ENCODE peak calls at places on chromosomes 2 and 18, in four cellular contexts. O, P, I and S are unnamed samples.

GRCh38 chr2:28338754-28339325 is 53.8 kb upstream of the FOSL2 start:
- DNase-seq in I (no peak), P (no peak), O (no peak), S (no peak)

GRCh38 chr2:226875438-226876225 is 39.8 kb downstream of the RHBDD1 start:
- DNase-seq in I (no peak), O (no peak), P (no peak), S (no peak)

GRCh38 chr18:8367217-8367988 is 241.8 kb upstream of the RAB12 start:
- DNase-seq in O (no peak), I (no peak), P (peak; percentile 83), S (peak; percentile 59)

GRCh38 chr2:240440704-240441320 is 5.3 kb downstream of the GPC1 start:
- DNase-seq in O (no peak), P (peak; percentile 42), I (no peak), S (no peak)

GRCh38 chr2:195626507-195626906 is 30.5 kb upstream of the SLC39A10 start:
- DNase-seq in I (no peak), O (no peak), P (no peak), S (no peak)

GRCh38 chr18:61820842-61821241 is 72.0 kb downstream of the RNF152 start:
- DNase-seq in O (no peak), I (no peak), P (no peak), S (no peak)

GRCh38 chr2:178949584-178949983 is 100.4 kb downstream of the CCDC141 start:
- DNase-seq in O (no peak), P (no peak), I (no peak), S (no peak)

GRCh38 chr2:25587361-25587760 is 86.0 kb downstream of the DTNB start:
- DNase-seq in O (no peak), P (no peak), I (no peak), S (no peak)

GRCh38 chr2:135504811-135505210 is 26.2 kb downstream of the ZRANB3 start:
- DNase-seq in P (no peak), O (no peak), I (no peak), S (no peak)

GRCh38 chr2:86274918-86275275 is 62.5 kb downstream of the REEP1 start:
- DNase-seq in I (peak; percentile 60), P (no peak), O (no peak), S (no peak)

GRCh38 chr2:175154670-175155082 is 13.3 kb downstream of the ATF2 start:
- DNase-seq in I (no peak), P (no peak), O (no peak), S (no peak)

GRCh38 chr2:84276585-84277255 is 182.4 kb downstream of the SUCLG1 start:
- DNase-seq in I (no peak), P (no peak), O (no peak), S (no peak)

GRCh38 chr2:220847587-220847986 is 724.5 kb downstream of the EPHA4 start:
- DNase-seq in P (no peak), O (no peak), I (no peak), S (no peak)

GRCh38 chr18:9617006-9617542 is 2.7 kb upstream of the PPP4R1 start:
- DNase-seq in P (no peak), I (no peak), O (no peak), S (no peak)

GRCh38 chr18:48796491-48797205 is 154.1 kb downstream of the SMAD7 start:
- DNase-seq in P (no peak), O (no peak), I (no peak), S (no peak)

GRCh38 chr2:117948585-117948984 is 65.3 kb downstream of the CCDC93 start:
- DNase-seq in P (no peak), O (no peak), I (no peak), S (no peak)
- H3K4me3 ChIP-seq in P (no peak overlapping the region), O (no peak overlapping the region), I (no peak overlapping the region), S (no peak overlapping the region)

GRCh38 chr18:47756364-47757016 is 174.0 kb downstream of the SMAD2 start:
- DNase-seq in I (no peak), P (peak; percentile 93), O (peak; percentile 46), S (peak; percentile 47)
- TF ChIP-seq SUZ12 in I (no peak), P (no peak), O (no peak), S (no peak)

GRCh38 chr2:233082222-233082933 is 22.2 kb downstream of the INPP5D start:
- DNase-seq in I (peak; percentile 95), O (no peak), P (no peak), S (no peak)
- H3K4me3 ChIP-seq in I (peak overlapping the region; percentile 50), O (no peak overlapping the region), P (no peak overlapping the region), S (no peak overlapping the region)

DNA sequence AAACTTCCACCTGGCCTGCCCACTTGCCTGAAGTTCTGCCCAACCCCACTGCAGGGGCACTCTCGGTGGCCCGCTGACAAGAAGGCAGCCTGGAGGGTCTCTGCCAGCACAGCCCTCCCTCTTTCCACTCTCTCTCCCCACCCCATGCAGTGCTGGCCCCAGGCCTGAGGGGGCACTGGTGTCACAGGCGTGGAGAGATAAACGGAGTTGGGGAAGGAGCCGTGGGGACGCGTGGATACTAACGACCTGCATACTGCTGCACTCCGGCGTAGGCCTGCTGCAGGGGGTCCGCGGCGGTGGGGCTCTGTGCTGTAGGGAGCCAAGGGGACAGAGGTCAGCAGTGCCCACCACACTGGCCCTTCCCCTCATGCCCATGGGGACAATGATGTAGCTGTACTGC is 299.3 kb downstream of the CELF4 start:
- DNase-seq in O (no peak), I (no peak), P (peak; percentile 61), S (no peak)
- TF ChIP-seq SUZ12 in O (no peak), I (no peak), P (no peak), S (no peak)

DNA sequence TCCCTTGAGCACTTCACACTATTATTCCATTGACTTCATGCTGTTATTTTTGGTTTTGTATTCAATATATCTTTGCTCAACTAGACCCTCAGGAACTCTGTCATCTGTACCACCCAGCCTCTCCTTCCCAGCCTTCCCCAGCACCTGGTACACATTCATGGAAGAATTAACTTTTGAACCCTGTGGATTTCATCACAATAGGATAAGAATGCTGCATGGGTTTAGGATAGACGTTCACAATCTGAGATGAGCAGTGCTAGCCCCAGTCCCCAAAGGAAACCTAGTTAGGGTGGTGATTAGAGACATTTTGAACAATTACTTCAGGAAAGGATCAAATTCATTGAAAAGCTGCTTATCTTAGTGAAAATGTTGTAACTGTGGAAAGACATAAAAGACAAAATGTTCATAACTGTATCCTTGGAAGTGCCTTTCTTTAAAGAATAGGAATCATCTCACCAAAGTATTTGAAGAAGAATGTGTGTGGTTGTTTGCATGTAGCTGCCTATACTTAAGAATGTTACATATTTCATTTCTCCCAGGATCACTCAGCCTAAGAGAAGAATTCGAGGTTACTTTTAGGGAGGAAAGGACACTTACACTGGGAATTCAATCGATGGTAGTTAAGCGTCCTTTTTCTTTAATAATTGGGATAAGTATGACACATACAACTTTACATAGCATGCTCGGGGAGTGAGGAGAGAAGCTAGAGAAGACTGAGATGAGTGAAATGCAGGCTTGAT is 21.8 kb upstream of the CYP1B1 start:
- DNase-seq in I (no peak), O (no peak), P (no peak), S (no peak)
- H3K4me3 ChIP-seq in I (peak overlapping the region; percentile 46), O (no peak overlapping the region), P (no peak overlapping the region), S (no peak overlapping the region)